ENCODE peak calls at places on chromosomes 16 and 17, in eight cellular contexts. One of them, this sample, is unnamed.

GRCh38 chr16:1333149-1333812 is at the start of gene BAIAP3:
- DNase-seq in fibroblast of the aortic adventitia: no peak
- DNase-seq in H9: peak; percentile 70
- DNase-seq in AG09319: no peak
- DNase-seq in psoas muscle: peak; percentile 60
- DNase-seq in omental fat pad: no peak
- DNase-seq in CD4-positive, alpha-beta T cell: peak; percentile 27
- DNase-seq in esophagus squamous epithelium: no peak
- DNase-seq in this sample: no peak

GRCh38 chr17:10233157-10233556 is 34.8 kb upstream of the GAS7 start:
- DNase-seq in CD4-positive, alpha-beta T cell: no peak
- DNase-seq in esophagus squamous epithelium: no peak
- DNase-seq in AG09319: no peak
- DNase-seq in psoas muscle: no peak
- DNase-seq in omental fat pad: no peak
- DNase-seq in H9: no peak
- DNase-seq in fibroblast of the aortic adventitia: no peak
- DNase-seq in this sample: no peak

GRCh38 chr16:83895243-83895642 is 3.7 kb upstream of the MLYCD start:
- DNase-seq in fibroblast of the aortic adventitia: no peak
- DNase-seq in psoas muscle: no peak
- DNase-seq in CD4-positive, alpha-beta T cell: no peak
- DNase-seq in esophagus squamous epithelium: no peak
- DNase-seq in AG09319: no peak
- DNase-seq in H9: no peak
- DNase-seq in omental fat pad: no peak
- DNase-seq in this sample: no peak

GRCh38 chr17:60804831-60805230 is 127.2 kb downstream of the BCAS3 start:
- DNase-seq in AG09319: no peak
- DNase-seq in fibroblast of the aortic adventitia: no peak
- DNase-seq in CD4-positive, alpha-beta T cell: no peak
- DNase-seq in omental fat pad: no peak
- DNase-seq in psoas muscle: no peak
- DNase-seq in esophagus squamous epithelium: no peak
- DNase-seq in H9: no peak
- DNase-seq in this sample: no peak

GRCh38 chr17:51439395-51440229 is 179.3 kb downstream of the UTP18 start:
- DNase-seq in fibroblast of the aortic adventitia: no peak
- DNase-seq in AG09319: no peak
- DNase-seq in esophagus squamous epithelium: no peak
- DNase-seq in omental fat pad: no peak
- DNase-seq in CD4-positive, alpha-beta T cell: peak; percentile 19
- DNase-seq in H9: no peak
- DNase-seq in psoas muscle: no peak
- DNase-seq in this sample: no peak

GRCh38 chr17:41413353-41413752 is 11.0 kb downstream of the KRT37 start:
- DNase-seq in H9: peak; percentile 61
- DNase-seq in AG09319: no peak
- DNase-seq in omental fat pad: no peak
- DNase-seq in psoas muscle: no peak
- DNase-seq in esophagus squamous epithelium: no peak
- DNase-seq in fibroblast of the aortic adventitia: no peak
- DNase-seq in CD4-positive, alpha-beta T cell: no peak
- DNase-seq in this sample: no peak

GRCh38 chr17:282000-282911 is 70.4 kb downstream of the RPH3AL start:
- DNase-seq in psoas muscle: no peak
- DNase-seq in fibroblast of the aortic adventitia: no peak
- DNase-seq in H9: no peak
- DNase-seq in AG09319: no peak
- DNase-seq in esophagus squamous epithelium: no peak
- DNase-seq in CD4-positive, alpha-beta T cell: no peak
- DNase-seq in omental fat pad: no peak
- DNase-seq in this sample: no peak

GRCh38 chr17:49180303-49180702 is 30.1 kb downstream of the GNGT2 start:
- DNase-seq in omental fat pad: peak; percentile 58
- DNase-seq in AG09319: peak; percentile 31
- DNase-seq in H9: peak; percentile 84
- DNase-seq in psoas muscle: peak; percentile 52
- DNase-seq in fibroblast of the aortic adventitia: peak; percentile 69
- DNase-seq in CD4-positive, alpha-beta T cell: peak; percentile 48
- DNase-seq in esophagus squamous epithelium: no peak
- DNase-seq in this sample: no peak

GRCh38 chr16:87416826-87417471 is 24.8 kb downstream of the MAP1LC3B start:
- DNase-seq in AG09319: no peak
- DNase-seq in fibroblast of the aortic adventitia: peak; percentile 81
- DNase-seq in omental fat pad: no peak
- DNase-seq in esophagus squamous epithelium: no peak
- DNase-seq in CD4-positive, alpha-beta T cell: peak; percentile 27
- DNase-seq in H9: no peak
- DNase-seq in psoas muscle: no peak
- DNase-seq in this sample: no peak

GRCh38 chr17:65228734-65229390 is 91.7 kb downstream of the RGS9 start:
- DNase-seq in esophagus squamous epithelium: no peak
- DNase-seq in AG09319: no peak
- DNase-seq in fibroblast of the aortic adventitia: peak; percentile 93
- DNase-seq in H9: no peak
- DNase-seq in psoas muscle: no peak
- DNase-seq in CD4-positive, alpha-beta T cell: peak; percentile 15
- DNase-seq in omental fat pad: no peak
- DNase-seq in this sample: no peak

GRCh38 chr17:56112086-56112485 is 41.2 kb upstream of the ANKFN1 start:
- DNase-seq in fibroblast of the aortic adventitia: peak; percentile 76
- DNase-seq in esophagus squamous epithelium: no peak
- DNase-seq in H9: no peak
- DNase-seq in AG09319: peak; percentile 34
- DNase-seq in omental fat pad: no peak
- DNase-seq in CD4-positive, alpha-beta T cell: no peak
- DNase-seq in psoas muscle: no peak
- DNase-seq in this sample: no peak

GRCh38 chr17:27649929-27650328 is 18.9 kb downstream of the LGALS9 start:
- DNase-seq in H9: no peak
- DNase-seq in psoas muscle: peak; percentile 31
- DNase-seq in fibroblast of the aortic adventitia: no peak
- DNase-seq in CD4-positive, alpha-beta T cell: no peak
- DNase-seq in omental fat pad: no peak
- DNase-seq in esophagus squamous epithelium: no peak
- DNase-seq in AG09319: no peak
- DNase-seq in this sample: no peak

GRCh38 chr16:83891742-83892141 is 7.2 kb upstream of the MLYCD start:
- DNase-seq in CD4-positive, alpha-beta T cell: no peak
- DNase-seq in omental fat pad: no peak
- DNase-seq in H9: no peak
- DNase-seq in esophagus squamous epithelium: no peak
- DNase-seq in fibroblast of the aortic adventitia: no peak
- DNase-seq in psoas muscle: no peak
- DNase-seq in AG09319: no peak
- DNase-seq in this sample: no peak

GRCh38 chr16:19389246-19389645 is 28.4 kb upstream of the TMC5 start:
- DNase-seq in esophagus squamous epithelium: no peak
- DNase-seq in H9: peak; percentile 80
- DNase-seq in fibroblast of the aortic adventitia: peak; percentile 14
- DNase-seq in AG09319: no peak
- DNase-seq in CD4-positive, alpha-beta T cell: no peak
- DNase-seq in psoas muscle: no peak
- DNase-seq in omental fat pad: peak; percentile 55
- DNase-seq in this sample: peak; percentile 32

GRCh38 chr16:67000384-67001158 is 12.2 kb downstream of the CES4A start:
- DNase-seq in CD4-positive, alpha-beta T cell: peak; percentile 48
- DNase-seq in esophagus squamous epithelium: no peak
- DNase-seq in omental fat pad: no peak
- DNase-seq in H9: peak; percentile 80
- DNase-seq in psoas muscle: peak; percentile 57
- DNase-seq in AG09319: no peak
- DNase-seq in fibroblast of the aortic adventitia: no peak
- DNase-seq in this sample: peak; percentile 34

GRCh38 chr17:81397314-81398169 is 2.3 kb downstream of the BAHCC1 start:
- DNase-seq in omental fat pad: no peak
- DNase-seq in psoas muscle: peak; percentile 43
- DNase-seq in esophagus squamous epithelium: no peak
- DNase-seq in fibroblast of the aortic adventitia: peak; percentile 75
- DNase-seq in CD4-positive, alpha-beta T cell: no peak
- DNase-seq in AG09319: no peak
- DNase-seq in H9: peak; percentile 88
- DNase-seq in this sample: peak; percentile 71

DNA sequence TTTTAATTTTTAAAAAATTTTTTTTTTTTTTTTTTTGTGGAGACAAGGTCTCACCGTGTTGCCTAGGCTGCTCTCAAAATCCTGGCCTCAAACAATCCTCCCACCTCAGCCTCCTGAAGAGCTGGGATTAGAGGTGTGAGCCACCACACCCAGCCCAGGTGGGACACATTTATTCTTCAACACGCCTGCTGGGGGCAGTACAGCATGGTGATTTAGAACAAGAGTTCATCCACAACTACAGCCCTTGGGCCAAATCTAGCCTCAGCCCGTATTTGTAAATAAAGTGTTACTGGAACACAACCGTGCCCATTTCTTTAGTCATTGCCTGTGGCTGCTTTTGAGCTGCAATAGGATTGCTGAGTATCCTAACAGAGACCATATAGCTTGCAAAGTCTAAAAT is 92.8 kb downstream of the KATNIP start:
- DNase-seq in psoas muscle: no peak
- DNase-seq in esophagus squamous epithelium: no peak
- DNase-seq in H9: peak; percentile 45
- DNase-seq in omental fat pad: no peak
- DNase-seq in AG09319: no peak
- DNase-seq in CD4-positive, alpha-beta T cell: no peak
- DNase-seq in fibroblast of the aortic adventitia: peak; percentile 39
- DNase-seq in this sample: no peak
- TF ChIP-seq CTCF in psoas muscle: peak; percentile 16
- TF ChIP-seq CTCF in esophagus squamous epithelium: no peak
- TF ChIP-seq CTCF in H9: peak; percentile 59
- TF ChIP-seq CTCF in omental fat pad: no peak
- TF ChIP-seq CTCF in AG09319: peak; percentile 8
- TF ChIP-seq CTCF in CD4-positive, alpha-beta T cell: no peak
- TF ChIP-seq CTCF in fibroblast of the aortic adventitia: no peak
- TF ChIP-seq CTCF in this sample: no peak

GRCh38 chr17:76791053-76791980 is 53.4 kb downstream of the MFSD11 start:
- DNase-seq in psoas muscle: peak; percentile 23
- DNase-seq in fibroblast of the aortic adventitia: peak; percentile 46
- DNase-seq in CD4-positive, alpha-beta T cell: peak; percentile 21
- DNase-seq in omental fat pad: no peak
- DNase-seq in esophagus squamous epithelium: no peak
- DNase-seq in H9: no peak
- DNase-seq in AG09319: peak; percentile 50
- DNase-seq in this sample: no peak

GRCh38 chr17:76796081-76796480 is 58.2 kb downstream of the MFSD11 start:
- DNase-seq in omental fat pad: no peak
- DNase-seq in AG09319: no peak
- DNase-seq in psoas muscle: no peak
- DNase-seq in H9: no peak
- DNase-seq in fibroblast of the aortic adventitia: no peak
- DNase-seq in esophagus squamous epithelium: no peak
- DNase-seq in CD4-positive, alpha-beta T cell: no peak
- DNase-seq in this sample: no peak

GRCh38 chr17:76797441-76797840 is 59.5 kb downstream of the MFSD11 start:
- DNase-seq in omental fat pad: no peak
- DNase-seq in fibroblast of the aortic adventitia: no peak
- DNase-seq in AG09319: no peak
- DNase-seq in psoas muscle: no peak
- DNase-seq in H9: peak; percentile 57
- DNase-seq in CD4-positive, alpha-beta T cell: no peak
- DNase-seq in esophagus squamous epithelium: no peak
- DNase-seq in this sample: no peak

GRCh38 chr17:76792348-76792747 is 54.4 kb downstream of the MFSD11 start:
- DNase-seq in omental fat pad: no peak
- DNase-seq in H9: no peak
- DNase-seq in esophagus squamous epithelium: no peak
- DNase-seq in fibroblast of the aortic adventitia: no peak
- DNase-seq in AG09319: no peak
- DNase-seq in CD4-positive, alpha-beta T cell: no peak
- DNase-seq in psoas muscle: no peak
- DNase-seq in this sample: no peak

DNA sequence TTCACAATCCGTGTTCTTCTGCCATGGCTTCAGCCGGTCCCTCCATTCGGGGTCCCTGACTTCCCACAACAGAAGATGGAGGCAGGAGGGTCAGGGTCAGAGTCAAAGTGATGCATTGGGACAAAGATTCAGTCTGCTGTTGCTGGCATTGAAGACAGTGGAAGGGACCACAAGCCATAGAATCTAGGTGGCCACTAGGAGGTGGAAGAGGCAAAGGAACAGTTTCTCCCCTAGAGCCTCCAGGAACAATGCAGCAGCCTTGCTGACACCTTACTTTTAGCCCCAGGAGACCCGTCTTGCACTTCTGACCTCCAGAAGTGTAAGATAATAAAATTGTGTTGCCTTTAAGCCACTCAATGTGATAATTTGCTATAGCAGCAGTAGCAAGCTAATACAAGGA is 55.9 kb downstream of the MFSD11 start:
- DNase-seq in psoas muscle: no peak
- DNase-seq in AG09319: no peak
- DNase-seq in esophagus squamous epithelium: no peak
- DNase-seq in CD4-positive, alpha-beta T cell: no peak
- DNase-seq in omental fat pad: no peak
- DNase-seq in fibroblast of the aortic adventitia: peak; percentile 26
- DNase-seq in H9: peak; percentile 67
- DNase-seq in this sample: no peak
- TF ChIP-seq CTCF in psoas muscle: no peak
- TF ChIP-seq CTCF in AG09319: peak; percentile 51
- TF ChIP-seq CTCF in esophagus squamous epithelium: no peak
- TF ChIP-seq CTCF in CD4-positive, alpha-beta T cell: no peak
- TF ChIP-seq CTCF in omental fat pad: no peak
- TF ChIP-seq CTCF in fibroblast of the aortic adventitia: peak; percentile 43
- TF ChIP-seq CTCF in H9: peak; percentile 67
- TF ChIP-seq CTCF in this sample: peak; percentile 31

GRCh38 chr17:77266891-77267341 is 126.1 kb downstream of the SEC14L1 start:
- DNase-seq in AG09319: no peak
- DNase-seq in CD4-positive, alpha-beta T cell: no peak
- DNase-seq in psoas muscle: no peak
- DNase-seq in fibroblast of the aortic adventitia: no peak
- DNase-seq in esophagus squamous epithelium: no peak
- DNase-seq in omental fat pad: no peak
- DNase-seq in H9: peak; percentile 85
- DNase-seq in this sample: no peak
- TF ChIP-seq CTCF in AG09319: peak; percentile 9
- TF ChIP-seq CTCF in CD4-positive, alpha-beta T cell: no peak
- TF ChIP-seq CTCF in psoas muscle: no peak
- TF ChIP-seq CTCF in fibroblast of the aortic adventitia: no peak
- TF ChIP-seq CTCF in esophagus squamous epithelium: no peak
- TF ChIP-seq CTCF in omental fat pad: no peak
- TF ChIP-seq CTCF in H9: peak; percentile 71
- TF ChIP-seq CTCF in this sample: no peak

DNA sequence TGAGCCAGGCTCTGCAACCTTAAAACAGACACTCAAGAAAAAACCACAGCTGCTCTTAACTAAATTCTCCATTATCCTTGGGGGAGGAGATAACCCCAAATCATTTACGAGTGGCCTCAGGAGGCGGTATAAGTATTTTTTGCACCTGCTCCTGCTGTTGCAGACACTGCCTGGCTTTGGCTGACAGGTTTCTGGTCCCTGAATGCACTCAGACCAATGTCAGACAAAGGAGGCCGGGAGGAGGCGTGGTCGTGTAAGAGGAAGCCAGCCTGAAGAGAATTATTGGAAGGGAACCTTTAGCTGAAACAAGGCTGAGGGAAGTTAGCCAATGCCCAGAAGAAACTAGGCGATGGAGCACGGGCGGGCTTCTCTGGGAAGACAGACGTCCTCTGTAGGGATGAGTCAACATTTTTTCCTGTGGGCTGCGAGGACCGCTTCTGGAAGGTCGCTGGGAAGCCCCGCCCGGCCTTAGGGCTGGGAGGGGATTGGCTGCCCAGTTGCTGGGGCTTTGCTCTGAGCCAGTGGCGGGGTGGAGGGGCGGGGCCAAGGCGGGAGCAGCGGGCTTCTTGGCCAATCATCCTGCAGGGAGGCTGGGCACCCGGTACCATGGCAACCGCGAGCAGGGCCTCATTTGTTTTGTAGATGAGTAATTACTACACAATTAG is 82.3 kb downstream of the CCDC182 start:
- DNase-seq in fibroblast of the aortic adventitia: peak; percentile 97
- DNase-seq in esophagus squamous epithelium: peak; percentile 38
- DNase-seq in psoas muscle: peak; percentile 97
- DNase-seq in AG09319: peak; percentile 97
- DNase-seq in H9: peak; percentile 100
- DNase-seq in omental fat pad: peak; percentile 92
- DNase-seq in CD4-positive, alpha-beta T cell: peak; percentile 17
- DNase-seq in this sample: peak; percentile 90
- TF ChIP-seq CTCF in fibroblast of the aortic adventitia: no peak
- TF ChIP-seq CTCF in esophagus squamous epithelium: no peak
- TF ChIP-seq CTCF in psoas muscle: peak; percentile 9
- TF ChIP-seq CTCF in AG09319: peak; percentile 3
- TF ChIP-seq CTCF in H9: no peak
- TF ChIP-seq CTCF in omental fat pad: no peak
- TF ChIP-seq CTCF in CD4-positive, alpha-beta T cell: no peak
- TF ChIP-seq CTCF in this sample: no peak

This sample was measured in progenitor cell of endocrine pancreas.